ENCODE peak calls at places on chromosomes 13 and 19, in four cellular contexts. G is Calu3, T is lower lobe of right lung, V is psoas muscle. W is an unnamed sample.

GRCh38 chr13:112821340-112822055 is 131.7 kb downstream of the ATP11A start:
- DNase-seq in T (no peak), V (no peak), G (no peak), W (no peak)

GRCh38 chr19:41161903-41162302 is 31.1 kb upstream of the CYP2S1 start:
- DNase-seq in G (no peak), V (no peak), T (no peak), W (no peak)

GRCh38 chr19:27657271-27658051 is 1555.5 kb downstream of the UQCRFS1 start:
- DNase-seq in V (no peak), T (no peak), G (no peak), W (no peak)

GRCh38 chr13:113764793-113765190 is 5.8 kb downstream of the TMEM255B start:
- DNase-seq in T (no peak), G (no peak), V (no peak), W (no peak)

GRCh38 chr19:28319208-28319607 is 893.7 kb downstream of the UQCRFS1 start:
- DNase-seq in T (no peak), G (no peak), V (no peak), W (no peak)

GRCh38 chr19:48415395-48415794 is 21.9 kb downstream of the GRIN2D start:
- DNase-seq in G (peak; percentile 62), T (peak; percentile 89), V (peak; percentile 86), W (no peak)

GRCh38 chr19:29397748-29398147 is 128.0 kb upstream of the VSTM2B start:
- DNase-seq in V (no peak), G (no peak), T (no peak), W (no peak)

GRCh38 chr13:47798906-47799305 is 202.2 kb downstream of the SUCLA2 start:
- DNase-seq in T (no peak), G (no peak), V (no peak), W (no peak)

GRCh38 chr13:105543742-105544141 is 991.7 kb downstream of the EFNB2 start:
- DNase-seq in T (no peak), V (no peak), G (no peak), W (no peak)

GRCh38 chr13:102117175-102117830 is 284.5 kb downstream of the FGF14 start:
- DNase-seq in G (peak; percentile 3), V (no peak), T (no peak), W (no peak)

GRCh38 chr19:33443638-33444195 is 70.2 kb downstream of the CEBPG start:
- DNase-seq in V (peak; percentile 23), T (no peak), G (no peak), W (no peak)

GRCh38 chr19:38378866-38379265 is 4.5 kb downstream of the PSMD8 start:
- DNase-seq in V (no peak), T (no peak), G (no peak), W (no peak)

GRCh38 chr19:2426661-2427322 is 594 bp downstream of the TIMM13 start:
- DNase-seq in G (peak; percentile 36), V (peak; percentile 81), T (peak; percentile 62), W (no peak)

GRCh38 chr13:98353750-98354149 is 176.7 kb upstream of the RNF113B start:
- DNase-seq in G (no peak), T (no peak), V (no peak), W (no peak)

GRCh38 chr13:111664696-111665095 is 344.3 kb downstream of the TEX29 start:
- DNase-seq in V (no peak), T (no peak), G (no peak), W (no peak)

GRCh38 chr19:28519950-28520861 is 692.7 kb downstream of the UQCRFS1 start:
- DNase-seq in T (no peak), G (no peak), V (peak; percentile 86), W (no peak)

GRCh38 chr13:109274188-109274821 is 512.1 kb downstream of the IRS2 start:
- DNase-seq in V (no peak), G (no peak), T (peak; percentile 52), W (no peak)

GRCh38 chr19:40799558-40800338 is 757 bp downstream of the EGLN2 start:
- DNase-seq in G (peak; percentile 40), T (peak; percentile 78), V (peak; percentile 76), W (no peak)

GRCh38 chr19:18017275-18018083 is 9.5 kb downstream of the ARRDC2 start:
- DNase-seq in V (peak; percentile 89), G (no peak), T (no peak), W (no peak)

GRCh38 chr19:6713773-6714692 is 6.4 kb downstream of the C3 start:
- DNase-seq in T (peak; percentile 42), G (no peak), V (peak; percentile 30), W (no peak)

GRCh38 chr13:114140909-114141255 is 8.5 kb upstream of the RASA3 start:
- DNase-seq in V (no peak), G (no peak), T (no peak), W (no peak)

GRCh38 chr13:76754414-76754813 is 131.8 kb downstream of the KCTD12 start:
- DNase-seq in G (no peak), V (no peak), T (no peak), W (no peak)

GRCh38 chr19:43923875-43924274 is 11.2 kb downstream of the ZNF45 start:
- DNase-seq in V (no peak), T (no peak), G (no peak), W (no peak)

GRCh38 chr13:111370147-111370546 is 49.7 kb downstream of the TEX29 start:
- DNase-seq in V (no peak), G (no peak), T (no peak), W (no peak)

GRCh38 chr13:110254751-110255553 is 52.0 kb downstream of the COL4A1 start:
- DNase-seq in V (peak; percentile 47), T (no peak), G (no peak), W (no peak)

GRCh38 chr19:51023946-51024345 is 2.5 kb downstream of the KLK11 start:
- DNase-seq in V (peak; percentile 32), T (no peak), G (no peak), W (no peak)

GRCh38 chr13:22027561-22027960 is 356.7 kb downstream of the FGF9 start:
- DNase-seq in T (no peak), G (no peak), V (no peak), W (no peak)

GRCh38 chr13:22028831-22029230 is 358.0 kb downstream of the FGF9 start:
- DNase-seq in V (no peak), T (no peak), G (no peak), W (no peak)

GRCh38 chr13:22031702-22032286 is 360.9 kb downstream of the FGF9 start:
- DNase-seq in G (no peak), V (no peak), T (no peak), W (no peak)

GRCh38 chr13:22032905-22033304 is 362.0 kb downstream of the FGF9 start:
- DNase-seq in T (no peak), G (no peak), V (no peak), W (no peak)

DNA sequence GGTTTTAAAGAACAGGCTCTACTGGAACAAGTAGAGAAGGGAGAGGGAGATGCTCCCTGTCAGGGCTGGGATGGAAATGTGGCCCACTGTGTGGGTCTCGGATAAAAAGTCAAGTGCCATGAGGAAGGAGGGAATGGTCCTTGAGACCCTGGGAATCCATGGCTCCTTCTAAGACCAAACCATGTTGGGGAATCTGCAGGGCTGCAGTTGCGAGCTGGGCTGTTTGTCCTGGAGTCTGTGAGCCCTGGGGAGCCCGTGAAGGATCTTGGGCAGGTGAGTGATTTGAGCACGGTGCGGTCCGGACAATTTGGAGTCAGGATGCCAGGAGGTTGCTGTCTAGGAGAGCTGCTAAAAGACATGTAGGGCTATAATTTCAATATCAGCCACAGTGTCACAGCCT is 359.4 kb downstream of the FGF9 start:
- DNase-seq in T (no peak), G (no peak), V (no peak), W (no peak)
- TF ChIP-seq CTCF in T (no peak), G (no peak), V (no peak), W (no peak)

GRCh38 chr19:4524808-4525562 is 6.7 kb upstream of the PLIN4 start:
- DNase-seq in T (no peak), V (peak; percentile 83), G (peak; percentile 69), W (no peak)
- TF ChIP-seq CTCF in T (peak; percentile 68), V (peak; percentile 58), G (peak; percentile 31), W (peak; percentile 84)

DNA sequence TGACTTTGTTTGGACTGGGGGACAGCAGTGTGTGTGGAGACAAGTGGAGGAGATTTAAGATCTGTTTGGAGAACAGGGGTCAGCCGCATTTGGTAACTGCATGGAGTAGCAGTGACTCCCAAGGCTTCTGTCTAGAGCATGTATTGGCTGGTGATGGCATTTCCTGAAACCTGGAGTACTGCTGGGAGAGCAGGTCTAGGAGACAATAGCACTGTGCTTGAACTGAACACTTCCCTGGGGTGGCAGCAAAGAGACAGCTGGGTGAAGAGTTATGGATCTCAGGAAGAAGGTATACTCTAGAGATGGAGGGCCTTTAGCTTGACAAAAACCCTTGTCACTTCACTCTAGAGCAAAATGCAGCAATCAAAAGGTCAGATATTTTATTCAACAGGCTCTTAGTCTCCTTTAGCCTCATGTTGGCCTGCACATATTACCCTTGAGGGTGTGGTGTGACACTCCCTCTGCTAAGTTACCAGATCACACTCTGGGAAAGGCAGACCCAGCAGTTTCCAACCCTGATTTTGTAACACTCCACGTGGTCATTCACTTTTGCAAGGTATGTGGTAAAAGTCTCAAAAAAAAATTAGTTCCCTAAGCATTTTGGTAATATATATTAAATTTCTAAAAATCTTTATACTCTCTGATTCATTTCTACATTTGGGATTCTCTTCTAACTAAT is 70.2 kb downstream of the DHRS12 start:
- DNase-seq in G (no peak), V (no peak), T (no peak), W (no peak)
- TF ChIP-seq CTCF in G (no peak), V (no peak), T (no peak), W (no peak)

DNA sequence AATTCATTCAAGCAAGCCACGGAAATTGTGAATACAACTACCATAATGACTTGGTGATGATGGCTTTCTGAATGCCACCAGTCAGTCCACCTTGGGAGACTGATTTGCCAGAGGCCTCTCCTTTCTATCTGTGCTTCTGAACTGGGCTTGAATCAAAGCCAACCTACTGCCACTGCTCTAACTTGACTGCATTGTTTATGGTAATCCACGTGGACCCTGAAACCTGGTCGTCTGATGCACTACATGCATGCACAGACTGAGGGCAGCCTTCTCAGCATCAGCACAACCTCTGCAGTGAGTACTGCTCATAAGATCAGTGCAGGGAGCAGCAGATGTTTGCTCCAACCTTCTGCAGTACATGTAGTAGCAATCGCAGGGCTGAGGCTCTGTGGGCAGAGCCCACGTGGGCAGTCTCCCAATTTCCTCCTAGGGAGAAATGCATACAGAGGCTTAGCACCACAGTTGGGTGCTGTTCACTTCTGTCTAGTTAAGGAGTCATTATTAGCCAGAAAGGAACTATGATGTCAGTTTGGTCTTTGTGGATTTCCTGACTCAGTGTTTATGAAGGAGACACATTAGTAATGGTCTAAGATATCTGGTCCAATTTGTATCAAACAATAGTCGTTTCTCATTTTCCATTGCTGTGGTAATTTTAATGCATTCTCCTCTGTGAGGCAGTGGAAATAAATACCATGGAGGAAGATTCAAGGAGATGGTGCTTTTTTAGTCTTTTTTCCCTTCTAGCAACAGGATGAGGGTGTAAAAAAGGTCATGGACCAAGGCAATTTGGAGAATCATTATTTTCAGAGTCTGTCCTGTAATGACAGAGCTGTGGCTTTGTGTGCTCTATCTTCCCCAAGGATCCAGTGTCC is 82.5 kb downstream of the AKAP11 start:
- DNase-seq in G (no peak), V (no peak), T (no peak), W (no peak)
- TF ChIP-seq CTCF in G (no peak), V (no peak), T (no peak), W (no peak)

GRCh38 chr19:31054430-31054829 is 294.8 kb downstream of the TSHZ3 start:
- DNase-seq in G (no peak), T (no peak), V (no peak), W (peak; percentile 23)
- TF ChIP-seq CTCF in G (no peak), T (peak; percentile 27), V (peak; percentile 16), W (peak; percentile 78)